ENCODE peak calls at places on chromosome 21, in nine cellular contexts. L, S, Y, J, Z, F, D, T and E are unnamed samples.

GRCh38 chr21:19256934-19257660 is 853.5 kb upstream of the TMPRSS15 start:
- DNase-seq in T (no peak), L (no peak), Y (peak; percentile 57), Z (no peak), D (no peak), F (no peak), J (no peak), S (no peak), E (no peak)

GRCh38 chr21:40471103-40471502 is 375.9 kb downstream of the DSCAM start:
- DNase-seq in D (no peak), T (no peak), S (no peak), Y (no peak), J (no peak), Z (no peak), F (no peak), L (no peak), E (no peak)

GRCh38 chr21:46111193-46111571 is 13.3 kb downstream of the COL6A2 start:
- DNase-seq in L (no peak), T (no peak), F (no peak), S (no peak), J (no peak), D (peak; percentile 4), Y (peak; percentile 4), Z (no peak), E (no peak)

GRCh38 chr21:21921410-21922232 is 923.4 kb downstream of the NCAM2 start:
- DNase-seq in T (peak; percentile 37), J (no peak), Z (no peak), S (no peak), F (no peak), L (no peak), Y (no peak), D (peak; percentile 15), E (peak; percentile 29)

GRCh38 chr21:28799926-28800325 is 192.8 kb downstream of the LTN1 start:
- DNase-seq in T (peak; percentile 34), S (no peak), Y (no peak), Z (no peak), D (no peak), F (no peak), L (peak; percentile 96), J (no peak), E (no peak)

GRCh38 chr21:22898061-22898460 is 1899.9 kb downstream of the NCAM2 start:
- DNase-seq in S (no peak), T (no peak), L (no peak), D (no peak), Y (no peak), F (no peak), Z (no peak), J (peak; percentile 46), E (no peak)

GRCh38 chr21:31173881-31174555 is 135.7 kb upstream of the KRTAP19-8 start:
- DNase-seq in L (no peak), Z (peak; percentile 39), Y (peak; percentile 41), J (peak; percentile 3), T (peak; percentile 8), F (peak; percentile 43), D (peak; percentile 86), S (no peak), E (peak; percentile 13)

GRCh38 chr21:29007135-29007534 is 12.0 kb downstream of the RWDD2B start:
- DNase-seq in J (no peak), T (no peak), Z (no peak), S (no peak), Y (no peak), F (no peak), L (no peak), D (no peak), E (no peak)

GRCh38 chr21:42809171-42809570 is 70.2 kb downstream of the WDR4 start:
- DNase-seq in Z (no peak), S (no peak), T (no peak), Y (no peak), L (no peak), D (no peak), J (no peak), F (no peak), E (no peak)

GRCh38 chr21:43634618-43635017 is 24.7 kb downstream of the HSF2BP start:
- DNase-seq in D (no peak), Z (no peak), Y (no peak), L (no peak), J (no peak), F (no peak), S (no peak), T (no peak), E (peak; percentile 56)

GRCh38 chr21:45528028-45528705 is 14.1 kb downstream of the SLC19A1 start:
- DNase-seq in J (no peak), S (no peak), L (no peak), Z (no peak), F (no peak), D (no peak), Y (no peak), T (no peak), E (no peak)